ENCODE peak calls at places on chromosomes 4 and X, in ten cellular contexts. One of them, this sample, is unnamed.

GRCh38 chr4:95627004-95627403 is 78.2 kb upstream of the UNC5C start:
- DNase-seq in left ventricle myocardium inferior: no peak
- DNase-seq in WTC11: no peak
- DNase-seq in bronchial epithelial cell: no peak
- DNase-seq in HepG2: no peak
- DNase-seq in progenitor cell of endocrine pancreas: no peak
- DNase-seq in endothelial cell: no peak
- DNase-seq in GM12865: no peak
- DNase-seq in CD4-positive, alpha-beta T cell: no peak
- DNase-seq in Calu3: no peak
- DNase-seq in this sample: no peak

GRCh38 chr4:55507612-55508011 is 39.1 kb downstream of the CLOCK start:
- DNase-seq in left ventricle myocardium inferior: no peak
- DNase-seq in WTC11: no peak
- DNase-seq in bronchial epithelial cell: no peak
- DNase-seq in HepG2: no peak
- DNase-seq in progenitor cell of endocrine pancreas: no peak
- DNase-seq in endothelial cell: no peak
- DNase-seq in GM12865: no peak
- DNase-seq in CD4-positive, alpha-beta T cell: no peak
- DNase-seq in Calu3: no peak
- DNase-seq in this sample: no peak

GRCh38 chr4:166308589-166308988 is 435.6 kb downstream of the TLL1 start:
- DNase-seq in left ventricle myocardium inferior: no peak
- DNase-seq in WTC11: no peak
- DNase-seq in bronchial epithelial cell: no peak
- DNase-seq in HepG2: no peak
- DNase-seq in progenitor cell of endocrine pancreas: no peak
- DNase-seq in endothelial cell: no peak
- DNase-seq in GM12865: no peak
- DNase-seq in CD4-positive, alpha-beta T cell: no peak
- DNase-seq in Calu3: no peak
- DNase-seq in this sample: peak

GRCh38 chr4:140188975-140189374 is 35.0 kb upstream of the MAML3 start:
- DNase-seq in left ventricle myocardium inferior: no peak
- DNase-seq in WTC11: no peak
- DNase-seq in bronchial epithelial cell: peak
- DNase-seq in HepG2: no peak
- DNase-seq in progenitor cell of endocrine pancreas: no peak
- DNase-seq in endothelial cell: no peak
- DNase-seq in GM12865: no peak
- DNase-seq in CD4-positive, alpha-beta T cell: no peak
- DNase-seq in Calu3: no peak
- DNase-seq in this sample: peak

GRCh38 chrX:46298821-46299220 is 246.4 kb downstream of the ZNF674 start:
- DNase-seq in left ventricle myocardium inferior: no peak
- DNase-seq in WTC11: no peak
- DNase-seq in bronchial epithelial cell: no peak
- DNase-seq in HepG2: no peak
- DNase-seq in progenitor cell of endocrine pancreas: no peak
- DNase-seq in endothelial cell: no peak
- DNase-seq in GM12865: no peak
- DNase-seq in CD4-positive, alpha-beta T cell: no peak
- DNase-seq in Calu3: no peak
- DNase-seq in this sample: no peak

GRCh38 chrX:118536687-118537461 is 41.3 kb downstream of the DOCK11 start:
- DNase-seq in left ventricle myocardium inferior: no peak
- DNase-seq in WTC11: peak
- DNase-seq in bronchial epithelial cell: no peak
- DNase-seq in HepG2: no peak
- DNase-seq in progenitor cell of endocrine pancreas: no peak
- DNase-seq in endothelial cell: peak
- DNase-seq in GM12865: peak
- DNase-seq in CD4-positive, alpha-beta T cell: peak
- DNase-seq in Calu3: peak
- DNase-seq in this sample: peak

GRCh38 chrX:30653415-30654131 is at the start of gene GK:
- DNase-seq in left ventricle myocardium inferior: peak
- DNase-seq in WTC11: peak
- DNase-seq in bronchial epithelial cell: no peak
- DNase-seq in HepG2: no peak
- DNase-seq in progenitor cell of endocrine pancreas: no peak
- DNase-seq in endothelial cell: peak
- DNase-seq in GM12865: peak
- DNase-seq in CD4-positive, alpha-beta T cell: peak
- DNase-seq in Calu3: peak
- DNase-seq in this sample: peak

GRCh38 chrX:43805579-43805978 is 76.7 kb downstream of the MAOB start:
- DNase-seq in left ventricle myocardium inferior: no peak
- DNase-seq in WTC11: no peak
- DNase-seq in bronchial epithelial cell: peak
- DNase-seq in HepG2: no peak
- DNase-seq in progenitor cell of endocrine pancreas: no peak
- DNase-seq in endothelial cell: no peak
- DNase-seq in GM12865: no peak
- DNase-seq in CD4-positive, alpha-beta T cell: no peak
- DNase-seq in Calu3: peak
- DNase-seq in this sample: peak

GRCh38 chr4:1021386-1022050 is 10.1 kb downstream of the FGFRL1 start:
- DNase-seq in left ventricle myocardium inferior: no peak
- DNase-seq in WTC11: no peak
- DNase-seq in bronchial epithelial cell: no peak
- DNase-seq in HepG2: no peak
- DNase-seq in progenitor cell of endocrine pancreas: no peak
- DNase-seq in endothelial cell: no peak
- DNase-seq in GM12865: peak
- DNase-seq in CD4-positive, alpha-beta T cell: no peak
- DNase-seq in Calu3: no peak
- DNase-seq in this sample: no peak

GRCh38 chrX:72009731-72010130 is 99.1 kb downstream of the NHSL2 start:
- DNase-seq in left ventricle myocardium inferior: no peak
- DNase-seq in WTC11: no peak
- DNase-seq in bronchial epithelial cell: no peak
- DNase-seq in HepG2: no peak
- DNase-seq in progenitor cell of endocrine pancreas: no peak
- DNase-seq in endothelial cell: no peak
- DNase-seq in GM12865: no peak
- DNase-seq in CD4-positive, alpha-beta T cell: no peak
- DNase-seq in Calu3: no peak
- DNase-seq in this sample: no peak

DNA sequence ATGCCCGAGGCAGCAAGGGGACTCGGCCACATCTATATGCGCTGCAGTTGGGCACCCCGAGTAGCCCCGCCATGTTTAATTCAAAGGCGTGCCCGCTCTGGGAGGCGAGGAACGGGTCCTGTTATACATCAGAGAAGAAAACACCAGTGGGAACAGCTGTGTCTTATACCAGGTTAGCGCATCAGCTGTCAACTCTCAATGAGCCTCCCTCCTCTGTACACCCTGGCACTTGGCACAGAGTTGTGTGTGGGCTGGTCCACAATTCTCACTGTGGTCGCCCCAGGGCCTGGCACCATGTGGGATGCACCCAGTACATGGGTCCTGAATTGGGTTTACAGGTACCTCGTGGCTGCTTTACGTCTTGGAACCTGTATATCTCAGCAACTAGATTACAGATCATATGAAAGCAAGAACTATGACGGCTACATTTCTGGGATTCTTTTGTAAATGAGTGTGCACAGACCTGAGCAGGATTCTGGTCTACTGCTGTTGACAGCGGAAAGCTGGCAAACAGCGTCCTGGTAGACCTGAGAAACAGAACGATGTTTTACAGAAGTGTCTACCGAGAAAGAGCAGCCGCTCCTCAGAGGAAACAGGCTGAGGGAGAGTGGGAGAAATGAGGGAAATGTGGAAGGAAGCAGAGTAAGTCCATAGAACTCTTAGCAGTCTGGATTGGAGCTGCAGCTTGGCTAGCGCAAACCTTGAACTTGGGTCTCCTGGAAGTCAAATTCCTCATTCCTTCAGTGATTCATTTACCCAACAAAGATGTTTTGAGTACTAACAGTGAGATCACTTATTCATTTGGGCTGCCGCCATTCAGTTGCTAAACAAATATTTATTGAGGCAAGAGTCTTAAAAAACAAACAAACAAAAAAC is 51.7 kb downstream of the SEL1L3 start:
- DNase-seq in left ventricle myocardium inferior: no peak
- DNase-seq in WTC11: no peak
- DNase-seq in bronchial epithelial cell: peak
- DNase-seq in HepG2: peak
- DNase-seq in progenitor cell of endocrine pancreas: no peak
- DNase-seq in endothelial cell: no peak
- DNase-seq in GM12865: no peak
- DNase-seq in CD4-positive, alpha-beta T cell: no peak
- DNase-seq in Calu3: no peak
- DNase-seq in this sample: no peak
- TF ChIP-seq CTCF in left ventricle myocardium inferior: no peak
- TF ChIP-seq CTCF in WTC11: no peak
- TF ChIP-seq CTCF in bronchial epithelial cell: no peak
- TF ChIP-seq CTCF in HepG2: no peak
- TF ChIP-seq CTCF in progenitor cell of endocrine pancreas: no peak
- TF ChIP-seq CTCF in endothelial cell: no peak
- TF ChIP-seq CTCF in GM12865: no peak
- TF ChIP-seq CTCF in CD4-positive, alpha-beta T cell: no peak
- TF ChIP-seq CTCF in Calu3: no peak
- TF ChIP-seq CTCF in this sample: no peak

DNA sequence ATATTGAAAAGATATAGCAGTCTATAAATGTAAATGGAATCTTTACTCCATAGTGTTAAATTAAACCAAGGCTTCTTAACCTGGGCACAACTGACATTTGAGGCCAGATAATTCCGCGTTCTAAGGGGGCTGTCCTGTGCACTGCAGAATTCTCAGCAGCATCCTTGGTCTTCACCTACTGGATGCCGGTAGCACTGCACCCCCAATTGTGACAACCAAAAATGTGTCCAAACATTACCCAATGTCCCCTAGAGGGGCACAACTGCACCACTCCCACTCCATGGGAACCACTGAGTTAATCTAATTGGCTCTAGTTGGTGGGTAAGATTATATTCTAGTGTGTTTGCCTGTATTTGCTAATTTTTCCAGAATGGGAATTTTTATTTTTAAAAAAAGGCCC is 16.6 kb downstream of the AP1S2 start:
- DNase-seq in left ventricle myocardium inferior: no peak
- DNase-seq in WTC11: peak
- DNase-seq in bronchial epithelial cell: no peak
- DNase-seq in HepG2: peak
- DNase-seq in progenitor cell of endocrine pancreas: no peak
- DNase-seq in endothelial cell: peak
- DNase-seq in GM12865: peak
- DNase-seq in CD4-positive, alpha-beta T cell: no peak
- DNase-seq in Calu3: peak
- DNase-seq in this sample: peak
- TF ChIP-seq CTCF in left ventricle myocardium inferior: peak
- TF ChIP-seq CTCF in WTC11: no peak
- TF ChIP-seq CTCF in bronchial epithelial cell: no peak
- TF ChIP-seq CTCF in HepG2: no peak
- TF ChIP-seq CTCF in progenitor cell of endocrine pancreas: peak
- TF ChIP-seq CTCF in endothelial cell: peak
- TF ChIP-seq CTCF in GM12865: peak
- TF ChIP-seq CTCF in CD4-positive, alpha-beta T cell: no peak
- TF ChIP-seq CTCF in Calu3: no peak
- TF ChIP-seq CTCF in this sample: peak

DNA sequence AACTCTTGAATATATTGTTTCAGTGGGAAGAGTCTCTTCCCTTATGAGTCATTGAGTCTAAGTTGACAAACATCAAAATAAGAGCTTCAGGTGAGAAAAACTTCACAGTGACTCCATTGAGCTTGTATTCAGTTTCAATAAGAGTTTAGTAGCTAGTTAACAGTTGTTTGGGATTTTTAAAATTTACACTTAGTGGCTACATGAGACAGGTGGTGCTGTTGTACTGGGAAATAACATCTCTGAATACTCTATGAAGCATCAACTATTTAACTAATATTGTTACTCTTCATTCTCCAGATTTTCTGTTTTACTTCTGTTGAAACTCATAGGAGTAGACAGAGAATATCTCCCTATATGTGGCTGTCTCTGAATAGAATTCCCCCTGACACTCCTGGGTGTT is 1609.1 kb downstream of the C4orf33 start:
- DNase-seq in left ventricle myocardium inferior: no peak
- DNase-seq in WTC11: no peak
- DNase-seq in bronchial epithelial cell: no peak
- DNase-seq in HepG2: no peak
- DNase-seq in progenitor cell of endocrine pancreas: no peak
- DNase-seq in endothelial cell: no peak
- DNase-seq in GM12865: no peak
- DNase-seq in CD4-positive, alpha-beta T cell: no peak
- DNase-seq in Calu3: no peak
- DNase-seq in this sample: peak
- TF ChIP-seq CTCF in left ventricle myocardium inferior: no peak
- TF ChIP-seq CTCF in WTC11: no peak
- TF ChIP-seq CTCF in bronchial epithelial cell: no peak
- TF ChIP-seq CTCF in HepG2: no peak
- TF ChIP-seq CTCF in progenitor cell of endocrine pancreas: no peak
- TF ChIP-seq CTCF in endothelial cell: no peak
- TF ChIP-seq CTCF in GM12865: no peak
- TF ChIP-seq CTCF in CD4-positive, alpha-beta T cell: no peak
- TF ChIP-seq CTCF in Calu3: no peak
- TF ChIP-seq CTCF in this sample: peak

GRCh38 chr4:129929052-129929451 is 833.1 kb downstream of the C4orf33 start:
- DNase-seq in left ventricle myocardium inferior: no peak
- DNase-seq in WTC11: peak
- DNase-seq in bronchial epithelial cell: no peak
- DNase-seq in HepG2: no peak
- DNase-seq in progenitor cell of endocrine pancreas: no peak
- DNase-seq in endothelial cell: peak
- DNase-seq in GM12865: no peak
- DNase-seq in CD4-positive, alpha-beta T cell: no peak
- DNase-seq in Calu3: peak
- DNase-seq in this sample: peak
- TF ChIP-seq CTCF in left ventricle myocardium inferior: no peak
- TF ChIP-seq CTCF in WTC11: peak
- TF ChIP-seq CTCF in bronchial epithelial cell: no peak
- TF ChIP-seq CTCF in HepG2: peak
- TF ChIP-seq CTCF in progenitor cell of endocrine pancreas: peak
- TF ChIP-seq CTCF in endothelial cell: peak
- TF ChIP-seq CTCF in GM12865: peak
- TF ChIP-seq CTCF in CD4-positive, alpha-beta T cell: no peak
- TF ChIP-seq CTCF in Calu3: no peak
- TF ChIP-seq CTCF in this sample: no peak